ENCODE peak calls at places on chromosome 4, in six cellular contexts. One of them, this sample, is unnamed.

GRCh38 chr4:7013171-7013570 is 30.0 kb upstream of the TADA2B start:
- ATAC-seq in K562: no peak
- ATAC-seq in upper lobe of left lung: no peak
- ATAC-seq in HepG2: no peak
- ATAC-seq in GM12878: peak
- ATAC-seq in HCT116: no peak
- ATAC-seq in this sample: no peak

GRCh38 chr4:111937368-111937767 is 207.9 kb upstream of the FAM241A start:
- ATAC-seq in K562: no peak
- ATAC-seq in upper lobe of left lung: no peak
- ATAC-seq in HepG2: peak
- ATAC-seq in GM12878: peak
- ATAC-seq in HCT116: peak
- ATAC-seq in this sample: no peak

GRCh38 chr4:185872747-185873380 is 60.9 kb upstream of the SORBS2 start:
- ATAC-seq in K562: no peak
- ATAC-seq in upper lobe of left lung: no peak
- ATAC-seq in HepG2: no peak
- ATAC-seq in GM12878: no peak
- ATAC-seq in HCT116: peak
- ATAC-seq in this sample: no peak

GRCh38 chr4:140887467-140887866 is 131.3 kb upstream of the TBC1D9 start:
- ATAC-seq in K562: no peak
- ATAC-seq in upper lobe of left lung: no peak
- ATAC-seq in HepG2: peak
- ATAC-seq in GM12878: no peak
- ATAC-seq in HCT116: no peak
- ATAC-seq in this sample: no peak

GRCh38 chr4:52051615-52052474 is 741 bp downstream of the SPATA18 start:
- ATAC-seq in K562: no peak
- ATAC-seq in upper lobe of left lung: peak
- ATAC-seq in HepG2: peak
- ATAC-seq in GM12878: peak
- ATAC-seq in HCT116: peak
- ATAC-seq in this sample: peak

GRCh38 chr4:82811392-82811791 is 12.8 kb upstream of the SCD5 start:
- ATAC-seq in K562: no peak
- ATAC-seq in upper lobe of left lung: no peak
- ATAC-seq in HepG2: peak
- ATAC-seq in GM12878: no peak
- ATAC-seq in HCT116: no peak
- ATAC-seq in this sample: no peak

GRCh38 chr4:55173580-55173979 is 48.2 kb upstream of the KDR start:
- ATAC-seq in K562: no peak
- ATAC-seq in upper lobe of left lung: no peak
- ATAC-seq in HepG2: no peak
- ATAC-seq in GM12878: no peak
- ATAC-seq in HCT116: no peak
- ATAC-seq in this sample: no peak

GRCh38 chr4:188171551-188171950 is 32.3 kb downstream of the TRIML1 start:
- ATAC-seq in K562: no peak
- ATAC-seq in upper lobe of left lung: peak
- ATAC-seq in HepG2: no peak
- ATAC-seq in GM12878: no peak
- ATAC-seq in HCT116: no peak
- ATAC-seq in this sample: no peak

GRCh38 chr4:48602222-48602621 is 112.2 kb downstream of the ZAR1 start:
- ATAC-seq in K562: no peak
- ATAC-seq in upper lobe of left lung: no peak
- ATAC-seq in HepG2: no peak
- ATAC-seq in GM12878: no peak
- ATAC-seq in HCT116: no peak
- ATAC-seq in this sample: no peak

GRCh38 chr4:7030856-7031255 is 12.3 kb upstream of the TADA2B start:
- ATAC-seq in K562: no peak
- ATAC-seq in upper lobe of left lung: no peak
- ATAC-seq in HepG2: no peak
- ATAC-seq in GM12878: no peak
- ATAC-seq in HCT116: no peak
- ATAC-seq in this sample: no peak

GRCh38 chr4:107997794-107998193 is 8.1 kb downstream of the HADH start:
- ATAC-seq in K562: peak
- ATAC-seq in upper lobe of left lung: no peak
- ATAC-seq in HepG2: no peak
- ATAC-seq in GM12878: no peak
- ATAC-seq in HCT116: no peak
- ATAC-seq in this sample: peak

GRCh38 chr4:40395908-40396806 is 61.0 kb downstream of the CHRNA9 start:
- ATAC-seq in K562: no peak
- ATAC-seq in upper lobe of left lung: peak
- ATAC-seq in HepG2: peak
- ATAC-seq in GM12878: no peak
- ATAC-seq in HCT116: no peak
- ATAC-seq in this sample: no peak

GRCh38 chr4:6719611-6720179 is 3.7 kb downstream of the BLOC1S4 start:
- ATAC-seq in K562: no peak
- ATAC-seq in upper lobe of left lung: no peak
- ATAC-seq in HepG2: no peak
- ATAC-seq in GM12878: no peak
- ATAC-seq in HCT116: no peak
- ATAC-seq in this sample: no peak

GRCh38 chr4:94690851-94691254 is 66.9 kb upstream of the BMPR1B start:
- ATAC-seq in K562: no peak
- ATAC-seq in upper lobe of left lung: no peak
- ATAC-seq in HepG2: peak
- ATAC-seq in GM12878: no peak
- ATAC-seq in HCT116: peak
- ATAC-seq in this sample: no peak

GRCh38 chr4:188370781-188371180 is 231.5 kb downstream of the TRIML1 start:
- ATAC-seq in K562: no peak
- ATAC-seq in upper lobe of left lung: no peak
- ATAC-seq in HepG2: no peak
- ATAC-seq in GM12878: no peak
- ATAC-seq in HCT116: no peak
- ATAC-seq in this sample: no peak

GRCh38 chr4:38659346-38659745 is 4.7 kb upstream of the KLF3 start:
- ATAC-seq in K562: no peak
- ATAC-seq in upper lobe of left lung: no peak
- ATAC-seq in HepG2: no peak
- ATAC-seq in GM12878: no peak
- ATAC-seq in HCT116: no peak
- ATAC-seq in this sample: no peak

GRCh38 chr4:122224348-122224747 is 72.2 kb downstream of the BLTP1 start:
- ATAC-seq in K562: peak
- ATAC-seq in upper lobe of left lung: no peak
- ATAC-seq in HepG2: peak
- ATAC-seq in GM12878: no peak
- ATAC-seq in HCT116: peak
- ATAC-seq in this sample: no peak
- TF ChIP-seq CTCF in K562: peak
- TF ChIP-seq CTCF in upper lobe of left lung: no peak
- TF ChIP-seq CTCF in HepG2: peak
- TF ChIP-seq CTCF in GM12878: peak
- TF ChIP-seq CTCF in HCT116: peak
- TF ChIP-seq CTCF in this sample: no peak

GRCh38 chr4:92252846-92253245 is 50.9 kb upstream of the GRID2 start:
- ATAC-seq in K562: no peak
- ATAC-seq in upper lobe of left lung: no peak
- ATAC-seq in HepG2: no peak
- ATAC-seq in GM12878: no peak
- ATAC-seq in HCT116: no peak
- ATAC-seq in this sample: no peak
- TF ChIP-seq POLR2AphosphoS5 in K562: no peak
- TF ChIP-seq POLR2AphosphoS5 in upper lobe of left lung: no peak
- TF ChIP-seq POLR2AphosphoS5 in HepG2: no peak
- TF ChIP-seq POLR2AphosphoS5 in GM12878: no peak
- TF ChIP-seq POLR2AphosphoS5 in HCT116: no peak
- TF ChIP-seq POLR2AphosphoS5 in this sample: no peak

GRCh38 chr4:2963185-2964076 is at the start of the genes GRK4 and NOP14:
- ATAC-seq in K562: peak
- ATAC-seq in upper lobe of left lung: peak
- ATAC-seq in HepG2: peak
- ATAC-seq in GM12878: peak
- ATAC-seq in HCT116: peak
- ATAC-seq in this sample: peak
- TF ChIP-seq POLR2A in K562: peak
- TF ChIP-seq POLR2A in upper lobe of left lung: no peak
- TF ChIP-seq POLR2A in HepG2: peak
- TF ChIP-seq POLR2A in GM12878: peak
- TF ChIP-seq POLR2A in HCT116: peak
- TF ChIP-seq POLR2A in this sample: peak

DNA sequence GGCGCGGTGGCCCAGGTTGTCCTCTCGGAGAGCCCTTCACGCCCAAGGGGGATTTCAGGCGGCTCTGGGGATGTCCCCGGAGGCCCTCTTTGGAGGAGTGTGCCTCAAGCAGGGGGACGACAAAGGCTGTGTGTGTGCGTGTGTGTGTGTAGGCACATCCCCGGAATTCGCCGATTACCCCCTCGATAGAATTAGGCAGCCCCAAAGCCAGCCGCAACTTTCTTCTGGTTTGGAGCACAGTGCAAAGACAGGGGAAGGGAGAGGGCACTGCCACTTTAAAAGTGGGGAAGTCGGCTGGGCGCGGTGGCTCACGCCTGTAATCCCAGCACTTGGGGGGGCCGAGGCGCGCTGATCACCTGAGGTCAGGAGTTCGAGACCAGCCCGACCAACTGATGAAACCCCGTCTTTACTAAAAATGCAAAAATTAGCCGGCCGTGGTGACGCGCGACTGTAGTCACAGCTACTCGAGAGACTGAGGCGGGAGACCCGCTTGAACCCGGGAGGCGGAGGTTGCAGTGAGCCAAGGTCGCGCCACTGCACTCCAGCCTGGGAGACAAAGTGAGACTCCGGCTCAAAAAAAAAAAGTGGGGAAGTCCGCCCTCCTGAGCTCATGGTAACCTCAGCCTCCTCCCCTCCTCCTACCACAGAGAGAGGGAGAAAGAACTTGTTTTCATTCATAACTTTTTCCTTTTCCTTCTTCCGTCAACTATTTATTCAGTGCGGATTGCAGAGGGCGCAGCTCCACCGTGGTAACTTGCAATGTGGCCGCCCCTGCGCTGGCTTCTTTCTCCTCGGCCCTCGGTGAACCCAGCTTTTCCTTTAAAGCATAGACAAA is 2.4 kb downstream of the SPRY1 start:
- ATAC-seq in K562: peak
- ATAC-seq in upper lobe of left lung: peak
- ATAC-seq in HepG2: peak
- ATAC-seq in GM12878: peak
- ATAC-seq in HCT116: peak
- ATAC-seq in this sample: peak
- TF ChIP-seq CTCF in K562: no peak
- TF ChIP-seq CTCF in upper lobe of left lung: peak
- TF ChIP-seq CTCF in HepG2: peak
- TF ChIP-seq CTCF in GM12878: peak
- TF ChIP-seq CTCF in HCT116: no peak
- TF ChIP-seq CTCF in this sample: no peak

DNA sequence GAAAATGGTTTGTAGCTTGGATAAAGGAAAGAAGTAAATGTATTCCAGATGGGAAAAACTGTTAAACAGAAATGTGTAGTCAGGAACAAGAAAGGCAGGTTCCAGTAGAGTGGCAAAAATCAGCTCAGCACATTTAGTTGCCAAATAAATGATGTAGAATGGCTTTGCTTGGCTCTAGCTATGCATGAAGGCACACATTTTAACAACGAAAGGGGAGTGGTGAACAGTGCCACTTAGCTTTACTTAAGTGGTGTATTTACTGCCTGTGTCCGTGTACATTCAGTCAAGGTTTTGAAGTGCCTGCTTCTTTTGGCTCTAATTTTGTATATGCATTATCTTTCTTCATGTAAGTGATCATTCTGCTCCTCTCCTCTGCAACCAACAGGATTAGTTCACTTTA is 644.5 kb upstream of the ATOH1 start:
- ATAC-seq in K562: no peak
- ATAC-seq in upper lobe of left lung: no peak
- ATAC-seq in HepG2: no peak
- ATAC-seq in GM12878: no peak
- ATAC-seq in HCT116: no peak
- ATAC-seq in this sample: no peak
- TF ChIP-seq POLR2AphosphoS5 in K562: no peak
- TF ChIP-seq POLR2AphosphoS5 in upper lobe of left lung: no peak
- TF ChIP-seq POLR2AphosphoS5 in HepG2: no peak
- TF ChIP-seq POLR2AphosphoS5 in GM12878: no peak
- TF ChIP-seq POLR2AphosphoS5 in HCT116: no peak
- TF ChIP-seq POLR2AphosphoS5 in this sample: no peak

GRCh38 chr4:76459291-76459723 is 24.3 kb downstream of the SHROOM3 start:
- ATAC-seq in K562: peak
- ATAC-seq in upper lobe of left lung: peak
- ATAC-seq in HepG2: no peak
- ATAC-seq in GM12878: no peak
- ATAC-seq in HCT116: peak
- ATAC-seq in this sample: peak
- TF ChIP-seq POLR2A in K562: no peak
- TF ChIP-seq POLR2A in upper lobe of left lung: no peak
- TF ChIP-seq POLR2A in HepG2: no peak
- TF ChIP-seq POLR2A in GM12878: no peak
- TF ChIP-seq POLR2A in HCT116: peak
- TF ChIP-seq POLR2A in this sample: no peak

DNA sequence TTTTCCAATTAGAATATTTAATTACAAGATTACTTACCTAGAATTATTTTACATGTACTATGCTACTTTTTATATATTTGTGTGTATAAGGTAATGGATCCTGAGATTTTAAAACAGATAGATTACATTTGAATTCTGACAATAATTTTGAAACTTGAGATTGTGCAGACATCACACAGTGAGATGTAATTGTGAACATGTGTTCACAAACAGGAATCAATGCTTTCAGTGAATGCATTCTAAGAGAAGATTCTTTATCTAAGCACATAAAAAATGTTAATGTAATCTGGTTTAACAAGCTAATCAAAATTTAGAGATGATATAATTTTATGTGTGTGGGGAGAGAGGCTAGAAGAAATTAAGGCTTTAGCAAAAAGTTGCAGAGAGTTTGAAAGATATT is 1925.5 kb downstream of the ARAP2 start:
- ATAC-seq in K562: no peak
- ATAC-seq in upper lobe of left lung: no peak
- ATAC-seq in HepG2: no peak
- ATAC-seq in GM12878: no peak
- ATAC-seq in HCT116: no peak
- ATAC-seq in this sample: no peak
- TF ChIP-seq CTCF in K562: no peak
- TF ChIP-seq CTCF in upper lobe of left lung: no peak
- TF ChIP-seq CTCF in HepG2: no peak
- TF ChIP-seq CTCF in GM12878: no peak
- TF ChIP-seq CTCF in HCT116: no peak
- TF ChIP-seq CTCF in this sample: no peak

This sample was measured in gastroesophageal sphincter.